ENCODE peak calls at places on chromosomes 3 and 15, in ten cellular contexts. One of them, this sample, is unnamed.

GRCh38 chr3:188631291-188632010 is 477.5 kb downstream of the LPP start:
- DNase-seq in pancreas: no peak
- DNase-seq in Caco-2: no peak
- DNase-seq in RWPE2: no peak
- DNase-seq in astrocyte of the spinal cord: peak; percentile 81
- DNase-seq in left lung: no peak
- DNase-seq in fibroblast of pulmonary artery: peak; percentile 45
- DNase-seq in GM12864: no peak
- DNase-seq in AG04449: no peak
- DNase-seq in iPS DF 6.9: no peak
- DNase-seq in this sample: peak; percentile 66

GRCh38 chr3:52240059-52240885 is 1.3 kb upstream of the TWF2 start:
- DNase-seq in AG04449: peak; percentile 72
- DNase-seq in left lung: no peak
- DNase-seq in Caco-2: peak; percentile 51
- DNase-seq in fibroblast of pulmonary artery: peak; percentile 93
- DNase-seq in RWPE2: peak; percentile 67
- DNase-seq in GM12864: peak; percentile 87
- DNase-seq in pancreas: peak; percentile 36
- DNase-seq in astrocyte of the spinal cord: peak; percentile 85
- DNase-seq in iPS DF 6.9: no peak
- DNase-seq in this sample: peak; percentile 98

GRCh38 chr15:57054351-57054750 is 135.9 kb downstream of the TCF12 start:
- DNase-seq in astrocyte of the spinal cord: no peak
- DNase-seq in Caco-2: no peak
- DNase-seq in GM12864: no peak
- DNase-seq in iPS DF 6.9: no peak
- DNase-seq in left lung: no peak
- DNase-seq in AG04449: no peak
- DNase-seq in fibroblast of pulmonary artery: no peak
- DNase-seq in RWPE2: no peak
- DNase-seq in pancreas: no peak
- DNase-seq in this sample: peak; percentile 48

GRCh38 chr3:77500711-77501110 is 460.8 kb downstream of the ROBO2 start:
- DNase-seq in iPS DF 6.9: no peak
- DNase-seq in AG04449: no peak
- DNase-seq in GM12864: no peak
- DNase-seq in pancreas: no peak
- DNase-seq in Caco-2: no peak
- DNase-seq in astrocyte of the spinal cord: no peak
- DNase-seq in left lung: no peak
- DNase-seq in RWPE2: no peak
- DNase-seq in fibroblast of pulmonary artery: no peak
- DNase-seq in this sample: no peak

GRCh38 chr3:25441234-25441856 is 13.3 kb downstream of the RARB start:
- DNase-seq in GM12864: no peak
- DNase-seq in iPS DF 6.9: no peak
- DNase-seq in AG04449: no peak
- DNase-seq in left lung: no peak
- DNase-seq in astrocyte of the spinal cord: no peak
- DNase-seq in Caco-2: no peak
- DNase-seq in fibroblast of pulmonary artery: no peak
- DNase-seq in RWPE2: no peak
- DNase-seq in pancreas: no peak
- DNase-seq in this sample: no peak

GRCh38 chr15:25545017-25545416 is 106.2 kb upstream of the UBE3A start:
- DNase-seq in astrocyte of the spinal cord: peak; percentile 48
- DNase-seq in GM12864: no peak
- DNase-seq in AG04449: no peak
- DNase-seq in pancreas: no peak
- DNase-seq in RWPE2: no peak
- DNase-seq in iPS DF 6.9: no peak
- DNase-seq in left lung: no peak
- DNase-seq in Caco-2: no peak
- DNase-seq in fibroblast of pulmonary artery: peak; percentile 1
- DNase-seq in this sample: no peak

GRCh38 chr3:10932596-10932995 is 60.0 kb upstream of the SLC6A1 start:
- DNase-seq in AG04449: no peak
- DNase-seq in astrocyte of the spinal cord: no peak
- DNase-seq in RWPE2: peak; percentile 13
- DNase-seq in pancreas: peak; percentile 9
- DNase-seq in iPS DF 6.9: no peak
- DNase-seq in Caco-2: peak; percentile 1
- DNase-seq in fibroblast of pulmonary artery: no peak
- DNase-seq in GM12864: no peak
- DNase-seq in left lung: no peak
- DNase-seq in this sample: no peak

GRCh38 chr15:68797589-68798377 is 22.9 kb downstream of the ANP32A start:
- DNase-seq in AG04449: no peak
- DNase-seq in fibroblast of pulmonary artery: peak; percentile 15
- DNase-seq in iPS DF 6.9: no peak
- DNase-seq in left lung: no peak
- DNase-seq in RWPE2: no peak
- DNase-seq in GM12864: no peak
- DNase-seq in pancreas: no peak
- DNase-seq in astrocyte of the spinal cord: no peak
- DNase-seq in Caco-2: no peak
- DNase-seq in this sample: peak; percentile 75

GRCh38 chr15:44207643-44208042 is 12.6 kb upstream of the FRMD5 start:
- DNase-seq in fibroblast of pulmonary artery: peak; percentile 71
- DNase-seq in AG04449: peak; percentile 21
- DNase-seq in RWPE2: no peak
- DNase-seq in Caco-2: no peak
- DNase-seq in iPS DF 6.9: no peak
- DNase-seq in left lung: no peak
- DNase-seq in GM12864: no peak
- DNase-seq in pancreas: no peak
- DNase-seq in astrocyte of the spinal cord: peak; percentile 80
- DNase-seq in this sample: peak; percentile 71

GRCh38 chr3:29285356-29286070 is 4.6 kb downstream of the RBMS3 start:
- DNase-seq in RWPE2: no peak
- DNase-seq in GM12864: no peak
- DNase-seq in pancreas: no peak
- DNase-seq in fibroblast of pulmonary artery: peak; percentile 74
- DNase-seq in astrocyte of the spinal cord: no peak
- DNase-seq in AG04449: no peak
- DNase-seq in Caco-2: no peak
- DNase-seq in iPS DF 6.9: no peak
- DNase-seq in left lung: no peak
- DNase-seq in this sample: no peak

GRCh38 chr3:42518800-42519567 is 16.5 kb downstream of the VIPR1 start:
- DNase-seq in Caco-2: no peak
- DNase-seq in left lung: no peak
- DNase-seq in fibroblast of pulmonary artery: no peak
- DNase-seq in pancreas: no peak
- DNase-seq in GM12864: no peak
- DNase-seq in AG04449: no peak
- DNase-seq in iPS DF 6.9: no peak
- DNase-seq in RWPE2: no peak
- DNase-seq in astrocyte of the spinal cord: no peak
- DNase-seq in this sample: no peak

GRCh38 chr3:24837601-24838000 is 343.0 kb upstream of the THRB start:
- DNase-seq in astrocyte of the spinal cord: no peak
- DNase-seq in pancreas: no peak
- DNase-seq in GM12864: no peak
- DNase-seq in AG04449: no peak
- DNase-seq in RWPE2: no peak
- DNase-seq in iPS DF 6.9: no peak
- DNase-seq in left lung: no peak
- DNase-seq in fibroblast of pulmonary artery: no peak
- DNase-seq in Caco-2: no peak
- DNase-seq in this sample: no peak

GRCh38 chr15:33150516-33150915 is 44.0 kb downstream of the FMN1 start:
- DNase-seq in astrocyte of the spinal cord: no peak
- DNase-seq in pancreas: no peak
- DNase-seq in Caco-2: no peak
- DNase-seq in iPS DF 6.9: no peak
- DNase-seq in RWPE2: no peak
- DNase-seq in left lung: no peak
- DNase-seq in fibroblast of pulmonary artery: no peak
- DNase-seq in AG04449: no peak
- DNase-seq in GM12864: no peak
- DNase-seq in this sample: no peak

GRCh38 chr3:67526246-67526645 is 128.2 kb downstream of the SUCLG2 start:
- DNase-seq in iPS DF 6.9: no peak
- DNase-seq in GM12864: no peak
- DNase-seq in AG04449: peak; percentile 83
- DNase-seq in RWPE2: no peak
- DNase-seq in astrocyte of the spinal cord: peak; percentile 96
- DNase-seq in left lung: no peak
- DNase-seq in Caco-2: no peak
- DNase-seq in fibroblast of pulmonary artery: peak; percentile 66
- DNase-seq in pancreas: no peak
- DNase-seq in this sample: no peak

GRCh38 chr15:34650177-34650576 is 66.7 kb upstream of the GOLGA8B start:
- DNase-seq in RWPE2: no peak
- DNase-seq in astrocyte of the spinal cord: peak; percentile 46
- DNase-seq in left lung: no peak
- DNase-seq in AG04449: peak; percentile 12
- DNase-seq in pancreas: no peak
- DNase-seq in GM12864: peak; percentile 45
- DNase-seq in Caco-2: no peak
- DNase-seq in fibroblast of pulmonary artery: peak; percentile 22
- DNase-seq in iPS DF 6.9: no peak
- DNase-seq in this sample: peak; percentile 23

DNA sequence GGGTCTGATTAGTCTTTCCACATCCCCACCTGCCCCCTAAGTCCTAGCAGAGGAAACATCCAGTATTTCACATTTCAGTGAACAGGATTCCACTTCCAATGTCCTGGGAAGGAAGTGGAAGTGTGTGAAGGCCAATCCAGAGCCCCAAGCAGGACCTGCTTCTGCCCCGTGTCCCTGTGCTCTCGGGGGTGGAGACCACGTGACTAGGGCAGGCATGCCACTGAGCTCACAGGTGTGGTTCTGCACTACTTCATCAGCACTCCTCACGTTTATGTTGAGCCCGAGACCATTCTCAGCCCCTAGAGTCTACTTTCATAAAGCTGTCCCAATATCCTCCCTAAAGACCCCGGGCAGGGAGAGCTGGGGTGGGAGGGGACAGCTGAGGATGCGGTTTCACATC is 84.3 kb downstream of the RAB11A start:
- DNase-seq in fibroblast of pulmonary artery: no peak
- DNase-seq in left lung: no peak
- DNase-seq in pancreas: no peak
- DNase-seq in iPS DF 6.9: no peak
- DNase-seq in RWPE2: no peak
- DNase-seq in Caco-2: no peak
- DNase-seq in astrocyte of the spinal cord: no peak
- DNase-seq in AG04449: no peak
- DNase-seq in GM12864: no peak
- DNase-seq in this sample: no peak
- H3K4me3 ChIP-seq in fibroblast of pulmonary artery: no peak overlapping the region
- H3K4me3 ChIP-seq in left lung: no peak overlapping the region
- H3K4me3 ChIP-seq in pancreas: no peak overlapping the region
- H3K4me3 ChIP-seq in iPS DF 6.9: no peak overlapping the region
- H3K4me3 ChIP-seq in RWPE2: no peak overlapping the region
- H3K4me3 ChIP-seq in Caco-2: no peak overlapping the region
- H3K4me3 ChIP-seq in astrocyte of the spinal cord: no peak overlapping the region
- H3K4me3 ChIP-seq in AG04449: no peak overlapping the region
- H3K4me3 ChIP-seq in GM12864: no peak overlapping the region
- H3K4me3 ChIP-seq in this sample: no peak overlapping the region

GRCh38 chr15:92621972-92622533 is 33.5 kb downstream of the FAM174B start:
- DNase-seq in GM12864: no peak
- DNase-seq in left lung: no peak
- DNase-seq in AG04449: no peak
- DNase-seq in RWPE2: no peak
- DNase-seq in astrocyte of the spinal cord: no peak
- DNase-seq in iPS DF 6.9: no peak
- DNase-seq in fibroblast of pulmonary artery: no peak
- DNase-seq in pancreas: no peak
- DNase-seq in Caco-2: no peak
- DNase-seq in this sample: no peak
- H3K4me3 ChIP-seq in GM12864: peak overlapping the region; percentile 26
- H3K4me3 ChIP-seq in left lung: no peak overlapping the region
- H3K4me3 ChIP-seq in AG04449: no peak overlapping the region
- H3K4me3 ChIP-seq in RWPE2: no peak overlapping the region
- H3K4me3 ChIP-seq in astrocyte of the spinal cord: no peak overlapping the region
- H3K4me3 ChIP-seq in iPS DF 6.9: no peak overlapping the region
- H3K4me3 ChIP-seq in fibroblast of pulmonary artery: no peak overlapping the region
- H3K4me3 ChIP-seq in pancreas: no peak overlapping the region
- H3K4me3 ChIP-seq in Caco-2: no peak overlapping the region
- H3K4me3 ChIP-seq in this sample: no peak overlapping the region

DNA sequence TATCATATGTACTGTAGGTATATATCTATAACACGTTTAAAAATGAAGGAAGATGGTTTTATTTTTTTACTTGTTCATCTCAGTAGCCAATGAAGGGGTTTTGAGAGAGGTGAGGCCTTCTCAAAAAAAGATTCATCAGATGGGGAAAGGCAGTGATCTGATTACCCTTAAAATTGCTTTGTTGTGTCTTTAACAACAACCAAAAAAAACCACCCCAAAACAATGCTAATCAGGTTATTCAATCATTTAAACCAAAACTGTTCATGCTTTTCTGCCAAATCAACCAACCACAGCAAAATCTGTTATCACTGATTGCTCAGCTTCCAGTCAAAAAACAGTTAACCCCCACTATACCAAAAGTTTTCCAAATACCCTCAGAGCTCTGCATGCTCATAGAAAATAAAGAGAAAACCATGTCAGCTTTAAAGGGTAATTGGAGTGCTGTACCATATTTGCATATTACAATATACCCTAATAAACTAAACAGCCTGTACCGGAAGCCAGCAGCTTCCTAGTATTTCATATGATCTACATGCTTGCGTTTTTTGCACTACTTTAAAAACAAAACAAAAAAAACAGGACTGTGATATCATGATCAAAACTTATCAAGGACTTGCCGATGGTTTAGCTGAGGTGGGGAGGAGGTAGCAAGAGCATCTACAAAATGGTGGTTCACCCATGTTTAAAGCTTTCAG is 22.9 kb downstream of the SATB1 start:
- DNase-seq in Caco-2: no peak
- DNase-seq in AG04449: no peak
- DNase-seq in RWPE2: no peak
- DNase-seq in left lung: no peak
- DNase-seq in pancreas: no peak
- DNase-seq in GM12864: no peak
- DNase-seq in fibroblast of pulmonary artery: no peak
- DNase-seq in iPS DF 6.9: no peak
- DNase-seq in astrocyte of the spinal cord: no peak
- DNase-seq in this sample: no peak
- H3K4me3 ChIP-seq in Caco-2: no peak overlapping the region
- H3K4me3 ChIP-seq in AG04449: no peak overlapping the region
- H3K4me3 ChIP-seq in RWPE2: no peak overlapping the region
- H3K4me3 ChIP-seq in left lung: no peak overlapping the region
- H3K4me3 ChIP-seq in pancreas: no peak overlapping the region
- H3K4me3 ChIP-seq in GM12864: no peak overlapping the region
- H3K4me3 ChIP-seq in fibroblast of pulmonary artery: no peak overlapping the region
- H3K4me3 ChIP-seq in iPS DF 6.9: no peak overlapping the region
- H3K4me3 ChIP-seq in astrocyte of the spinal cord: no peak overlapping the region
- H3K4me3 ChIP-seq in this sample: no peak overlapping the region

GRCh38 chr3:50676031-50676705 is 1.4 kb downstream of the DOCK3 start:
- DNase-seq in fibroblast of pulmonary artery: no peak
- DNase-seq in GM12864: no peak
- DNase-seq in left lung: no peak
- DNase-seq in RWPE2: no peak
- DNase-seq in iPS DF 6.9: no peak
- DNase-seq in AG04449: no peak
- DNase-seq in astrocyte of the spinal cord: no peak
- DNase-seq in Caco-2: no peak
- DNase-seq in pancreas: no peak
- DNase-seq in this sample: no peak
- H3K4me3 ChIP-seq in fibroblast of pulmonary artery: no peak overlapping the region
- H3K4me3 ChIP-seq in GM12864: no peak overlapping the region
- H3K4me3 ChIP-seq in left lung: no peak overlapping the region
- H3K4me3 ChIP-seq in RWPE2: no peak overlapping the region
- H3K4me3 ChIP-seq in iPS DF 6.9: no peak overlapping the region
- H3K4me3 ChIP-seq in AG04449: no peak overlapping the region
- H3K4me3 ChIP-seq in astrocyte of the spinal cord: no peak overlapping the region
- H3K4me3 ChIP-seq in Caco-2: no peak overlapping the region
- H3K4me3 ChIP-seq in pancreas: no peak overlapping the region
- H3K4me3 ChIP-seq in this sample: no peak overlapping the region